ENCODE peak calls at places on chromosomes 2 and 18, in six cellular contexts. L is NCI-H2081, P is HT-29, G is progenitor cell of endocrine pancreas, S is germinal center, T is LNCaP clone FGC. V is an unnamed sample.

GRCh38 chr2:207473203-207473865 is 56.4 kb upstream of the CREB1 start:
- DNase-seq in P (peak), S (no peak), G (no peak), T (peak), L (peak), V (peak)

GRCh38 chr18:60277855-60278480 is 94.6 kb downstream of the MC4R start:
- DNase-seq in P (no peak), G (no peak), S (no peak), T (no peak), L (no peak), V (no peak)

GRCh38 chr18:44804033-44804432 is 123.3 kb downstream of the SETBP1 start:
- DNase-seq in S (no peak), G (no peak), P (no peak), L (no peak), T (no peak), V (no peak)

GRCh38 chr18:35770360-35770759 is 188.8 kb downstream of the GALNT1 start:
- DNase-seq in S (no peak), G (no peak), P (no peak), L (no peak), T (no peak), V (no peak)

GRCh38 chr18:55494899-55495298 is 93.1 kb downstream of the TCF4 start:
- DNase-seq in T (no peak), G (no peak), P (no peak), L (no peak), S (no peak), V (no peak)

GRCh38 chr2:70726947-70727725 is 40.9 kb downstream of the ADD2 start:
- DNase-seq in P (no peak), T (no peak), L (no peak), G (no peak), S (no peak), V (no peak)

GRCh38 chr2:142722569-142722968 is 154.9 kb upstream of the KYNU start:
- DNase-seq in P (no peak), L (no peak), G (no peak), S (no peak), T (no peak), V (no peak)

GRCh38 chr2:61470122-61470951 is 550 bp downstream of the USP34 start:
- DNase-seq in S (peak), L (peak), T (no peak), G (peak), P (peak), V (peak)

GRCh38 chr2:198042189-198042588 is 237.8 kb downstream of the PLCL1 start:
- DNase-seq in L (no peak), G (no peak), P (no peak), T (no peak), S (no peak), V (no peak)

GRCh38 chr18:27778441-27778840 is 398.5 kb downstream of the CDH2 start:
- DNase-seq in L (peak), T (no peak), G (no peak), S (no peak), P (no peak), V (no peak)

GRCh38 chr2:226475650-226476049 is 324.0 kb downstream of the IRS1 start:
- DNase-seq in S (no peak), G (no peak), T (no peak), L (no peak), P (peak), V (no peak)

GRCh38 chr2:127056631-127057370 is 50.2 kb downstream of the BIN1 start:
- DNase-seq in G (no peak), S (no peak), P (no peak), L (no peak), T (no peak), V (no peak)